ENCODE peak calls at places on chromosomes 13 and 19, in seven cellular contexts. X is choroid plexus epithelial cell, D is foreskin fibroblast, U is mucosa of descending colon, L is cardiac muscle cell, O is psoas muscle, M is kidney epithelial cell. N is an unnamed sample.

GRCh38 chr19:8392017-8392591 is 1.9 kb downstream of the RAB11B start:
- DNase-seq in L (peak; percentile 29), U (peak; percentile 35), O (peak; percentile 53), D (peak; percentile 58), M (no peak), X (peak; percentile 46), N (no peak)

GRCh38 chr13:22218784-22219183 is 547.9 kb downstream of the FGF9 start:
- DNase-seq in X (no peak), M (no peak), U (no peak), L (no peak), O (no peak), D (no peak), N (no peak)

GRCh38 chr13:101283782-101284181 is 132.5 kb downstream of the NALCN start:
- DNase-seq in X (no peak), O (no peak), M (no peak), L (no peak), U (no peak), D (no peak), N (peak; percentile 25)

GRCh38 chr13:25330541-25330940 is 29.1 kb downstream of the NUP58 start:
- DNase-seq in U (no peak), O (no peak), M (no peak), X (peak; percentile 76), L (peak; percentile 25), D (peak; percentile 43), N (no peak)

GRCh38 chr13:51861728-51862300 is at the start of gene CCDC70:
- DNase-seq in O (no peak), L (peak; percentile 18), M (peak; percentile 45), U (no peak), X (peak; percentile 29), D (peak; percentile 31), N (peak; percentile 21)

GRCh38 chr19:18541258-18541991 is 1.9 kb downstream of the FKBP8 start:
- DNase-seq in L (no peak), D (peak; percentile 67), O (peak; percentile 33), X (no peak), U (no peak), M (no peak), N (no peak)

GRCh38 chr13:34207872-34208271 is 389.9 kb downstream of the RFC3 start:
- DNase-seq in O (no peak), M (no peak), X (peak; percentile 67), L (peak; percentile 73), U (no peak), D (peak; percentile 20), N (no peak)

GRCh38 chr19:55451522-55452380 is 8.7 kb upstream of the SHISA7 start:
- DNase-seq in D (no peak), L (no peak), M (no peak), U (no peak), X (no peak), O (no peak), N (no peak)

GRCh38 chr13:103403148-103403740 is 337.0 kb upstream of the SLC10A2 start:
- DNase-seq in U (no peak), X (no peak), O (no peak), M (no peak), D (no peak), L (no peak), N (peak; percentile 11)

GRCh38 chr13:28558126-28558525 is 63.2 kb upstream of the FLT1 start:
- DNase-seq in U (no peak), L (peak; percentile 90), O (no peak), D (peak; percentile 94), M (peak; percentile 29), X (peak; percentile 91), N (no peak)

GRCh38 chr13:114107686-114108081 is 24.7 kb downstream of the RASA3 start:
- DNase-seq in L (peak; percentile 80), D (peak; percentile 96), U (peak; percentile 19), X (peak; percentile 82), O (peak; percentile 75), M (no peak), N (no peak)
- TF ChIP-seq CTCF in L (no peak), D (no peak), U (no peak), X (no peak), O (no peak), M (no peak), N (no peak)

DNA sequence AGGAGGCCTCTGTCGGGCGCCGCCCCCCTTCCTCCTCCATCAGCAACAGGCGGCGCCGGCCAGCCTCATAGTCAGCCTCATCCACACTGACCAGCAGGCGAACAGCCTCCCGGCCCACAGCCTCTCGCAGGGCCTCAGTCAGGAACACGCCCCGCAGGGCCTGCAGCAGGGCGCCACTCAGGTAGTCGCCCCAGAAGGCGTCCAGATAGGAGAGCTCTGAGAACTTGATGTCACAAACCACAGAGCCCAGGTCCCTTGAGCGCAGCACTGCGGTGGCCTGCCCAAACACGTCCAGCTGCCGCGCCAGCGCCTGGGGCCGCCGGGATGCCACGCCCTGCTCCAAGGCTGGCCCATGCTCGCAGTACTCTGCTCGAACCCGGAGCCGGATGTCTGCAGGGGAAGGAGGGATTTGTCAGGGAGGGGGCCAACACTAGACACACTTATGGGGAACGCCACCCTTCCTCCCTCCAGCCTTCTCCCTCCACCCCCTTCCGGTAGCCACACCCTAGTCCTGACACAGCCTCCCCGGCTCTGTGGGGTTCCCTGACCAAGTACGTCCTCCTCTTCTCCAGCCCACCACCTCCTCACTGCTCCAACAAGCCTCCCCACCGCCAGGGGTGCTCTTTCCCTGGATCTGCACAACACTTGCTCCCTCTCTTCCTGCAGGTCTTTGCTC is 17.9 kb downstream of the DEDD2 start:
- DNase-seq in D (no peak), U (peak; percentile 64), M (no peak), O (peak; percentile 43), L (no peak), X (no peak), N (peak; percentile 78)
- TF ChIP-seq CTCF in D (no peak), U (no peak), M (no peak), O (no peak), L (no peak), X (no peak), N (peak; percentile 13)

DNA sequence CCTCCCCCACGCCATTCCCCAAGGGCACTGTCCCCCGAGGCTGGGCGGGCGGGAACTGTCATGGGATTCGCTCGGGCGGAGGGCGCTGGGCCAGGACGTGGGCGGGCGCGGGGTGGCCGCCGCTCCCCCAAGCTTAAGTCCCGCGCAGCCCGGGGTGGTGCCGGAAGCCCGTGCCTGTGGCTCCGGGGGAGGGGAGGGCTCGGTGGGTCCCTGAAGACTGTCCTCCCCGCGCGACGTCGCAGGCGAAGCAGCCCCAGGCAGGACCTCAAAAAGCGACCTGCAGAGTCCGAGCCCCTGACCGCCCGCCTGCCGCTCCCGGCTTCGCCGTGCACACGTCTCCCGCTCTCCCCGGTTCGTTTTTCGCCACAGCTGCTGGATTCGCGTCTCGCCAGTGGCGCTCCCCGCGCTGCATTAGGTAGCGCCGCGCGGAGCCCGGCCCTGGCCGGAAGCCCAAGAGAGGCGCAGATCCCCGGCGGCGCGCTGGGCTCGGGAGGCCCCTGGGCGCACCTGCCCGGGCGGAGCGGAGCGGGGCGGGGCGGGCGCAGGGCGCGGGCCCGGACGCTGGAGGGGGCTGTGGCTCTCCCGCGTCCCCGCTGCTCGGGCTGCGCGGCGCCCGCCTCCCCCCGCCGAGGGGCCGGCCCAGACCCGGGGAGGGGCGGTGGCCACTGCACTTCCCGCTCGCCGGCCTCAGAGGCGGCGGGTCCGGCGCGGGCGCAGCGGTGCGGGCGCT is at the start of gene FARP1:
- DNase-seq in X (peak; percentile 69), U (peak; percentile 90), L (peak; percentile 72), O (peak; percentile 76), M (no peak), D (peak; percentile 88), N (peak; percentile 70)
- TF ChIP-seq CTCF in X (no peak), U (peak; percentile 57), L (peak; percentile 9), O (peak; percentile 47), M (no peak), D (no peak), N (peak; percentile 30)

GRCh38 chr13:30752201-30752797 is 17.0 kb downstream of the ALOX5AP start:
- DNase-seq in U (no peak), X (peak; percentile 80), D (peak; percentile 52), O (peak; percentile 52), L (peak; percentile 68), M (no peak), N (no peak)
- TF ChIP-seq CTCF in U (no peak), X (peak; percentile 34), D (no peak), O (no peak), L (peak; percentile 9), M (no peak), N (no peak)

DNA sequence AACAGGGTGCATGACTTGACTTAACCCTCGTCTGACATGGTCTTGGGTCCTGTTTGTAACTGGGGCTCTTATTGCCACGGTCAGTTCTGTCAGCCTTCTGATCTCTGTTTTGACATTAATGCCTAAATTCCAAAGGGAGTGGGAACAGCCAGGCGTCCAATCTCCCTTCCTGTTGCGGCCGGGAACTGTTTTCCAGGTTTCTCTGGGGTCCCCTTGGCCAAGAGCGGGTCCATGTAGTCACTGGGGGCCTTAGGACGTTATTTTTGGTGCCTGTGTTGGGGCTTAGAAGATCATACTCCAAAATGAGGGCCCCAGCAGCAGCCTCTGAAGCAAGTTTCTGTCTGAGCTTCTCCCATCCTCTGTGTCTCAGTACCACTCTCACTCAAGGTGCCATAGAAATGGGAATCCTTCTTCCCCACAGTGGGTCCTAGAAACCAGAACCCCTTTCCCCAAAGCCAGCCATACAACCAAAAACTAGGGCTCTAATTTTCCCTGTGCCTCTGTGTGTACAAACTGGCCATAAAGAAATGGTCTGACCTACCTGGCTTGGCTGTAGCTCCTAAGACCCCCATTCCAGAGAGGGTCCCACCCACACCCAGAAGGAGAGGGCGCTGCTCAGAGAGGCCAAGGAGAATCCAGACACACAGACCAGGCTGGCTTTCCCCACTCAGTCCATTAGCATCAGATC is 50.4 kb downstream of the C13orf46 start:
- DNase-seq in L (no peak), X (no peak), O (no peak), M (no peak), D (no peak), U (no peak), N (no peak)
- TF ChIP-seq CTCF in L (no peak), X (no peak), O (no peak), M (no peak), D (no peak), U (no peak), N (no peak)

GRCh38 chr19:11227201-11227886 is 12.1 kb upstream of the ANGPTL8 start:
- DNase-seq in O (no peak), D (no peak), L (no peak), M (no peak), X (peak; percentile 13), U (no peak), N (no peak)
- TF ChIP-seq CTCF in O (no peak), D (no peak), L (no peak), M (peak; percentile 24), X (peak; percentile 32), U (no peak), N (no peak)

GRCh38 chr19:30009013-30009412 is 67.0 kb downstream of the URI1 start:
- DNase-seq in U (no peak), M (no peak), D (no peak), L (no peak), X (no peak), O (no peak), N (no peak)

GRCh38 chr19:30008169-30008568 is 66.1 kb downstream of the URI1 start:
- DNase-seq in L (no peak), O (no peak), D (no peak), X (no peak), M (no peak), U (no peak), N (no peak)

GRCh38 chr19:30014770-30015169 is 72.7 kb downstream of the URI1 start:
- DNase-seq in D (no peak), U (no peak), O (no peak), M (no peak), X (no peak), L (no peak), N (no peak)

GRCh38 chr19:30006206-30006605 is 64.2 kb downstream of the URI1 start:
- DNase-seq in M (no peak), L (no peak), X (no peak), U (no peak), D (no peak), O (no peak), N (no peak)

GRCh38 chr19:30011051-30011578 is 69.1 kb downstream of the URI1 start:
- DNase-seq in L (no peak), M (no peak), D (no peak), U (no peak), O (no peak), X (peak; percentile 14), N (no peak)
- TF ChIP-seq CTCF in L (no peak), M (no peak), D (no peak), U (no peak), O (no peak), X (peak; percentile 17), N (no peak)